ENCODE peak calls at places on chromosomes 4 and X, in eight cellular contexts. One of them, this sample, is unnamed.

GRCh38 chr4:4541040-4541631 is 712 bp downstream of the STX18 start:
- DNase-seq in naive thymus-derived CD8-positive, alpha-beta T cell: no peak
- DNase-seq in DMS79: no peak
- DNase-seq in AG09319: no peak
- DNase-seq in mesendoderm: peak
- DNase-seq in stimulated activated CD4-positive, alpha-beta T cell treated with anti-CD3 and anti-CD28 coated beads, Interleukin-4, amount 100 ng/mL, for 1 hour: peak
- DNase-seq in T-helper 17 cell: no peak
- DNase-seq in Peyer's patch: no peak
- DNase-seq in this sample: no peak

GRCh38 chr4:130675262-130675661 is 1579.3 kb downstream of the C4orf33 start:
- DNase-seq in naive thymus-derived CD8-positive, alpha-beta T cell: no peak
- DNase-seq in DMS79: no peak
- DNase-seq in AG09319: no peak
- DNase-seq in mesendoderm: no peak
- DNase-seq in stimulated activated CD4-positive, alpha-beta T cell treated with anti-CD3 and anti-CD28 coated beads, Interleukin-4, amount 100 ng/mL, for 1 hour: no peak
- DNase-seq in T-helper 17 cell: no peak
- DNase-seq in Peyer's patch: no peak
- DNase-seq in this sample: no peak

GRCh38 chr4:129783596-129783995 is 687.6 kb downstream of the C4orf33 start:
- DNase-seq in naive thymus-derived CD8-positive, alpha-beta T cell: no peak
- DNase-seq in DMS79: no peak
- DNase-seq in AG09319: no peak
- DNase-seq in mesendoderm: no peak
- DNase-seq in stimulated activated CD4-positive, alpha-beta T cell treated with anti-CD3 and anti-CD28 coated beads, Interleukin-4, amount 100 ng/mL, for 1 hour: no peak
- DNase-seq in T-helper 17 cell: no peak
- DNase-seq in Peyer's patch: no peak
- DNase-seq in this sample: no peak

GRCh38 chr4:75723117-75723801 is 1.1 kb upstream of the USO1 start:
- DNase-seq in naive thymus-derived CD8-positive, alpha-beta T cell: no peak
- DNase-seq in DMS79: peak
- DNase-seq in AG09319: no peak
- DNase-seq in mesendoderm: no peak
- DNase-seq in stimulated activated CD4-positive, alpha-beta T cell treated with anti-CD3 and anti-CD28 coated beads, Interleukin-4, amount 100 ng/mL, for 1 hour: no peak
- DNase-seq in T-helper 17 cell: no peak
- DNase-seq in Peyer's patch: no peak
- DNase-seq in this sample: no peak

GRCh38 chr4:123749408-123749807 is 352.8 kb downstream of the SPRY1 start:
- DNase-seq in naive thymus-derived CD8-positive, alpha-beta T cell: no peak
- DNase-seq in DMS79: no peak
- DNase-seq in AG09319: no peak
- DNase-seq in mesendoderm: peak
- DNase-seq in stimulated activated CD4-positive, alpha-beta T cell treated with anti-CD3 and anti-CD28 coated beads, Interleukin-4, amount 100 ng/mL, for 1 hour: no peak
- DNase-seq in T-helper 17 cell: no peak
- DNase-seq in Peyer's patch: no peak
- DNase-seq in this sample: no peak

GRCh38 chrX:72526534-72527508 is 45.8 kb downstream of the HDAC8 start:
- DNase-seq in naive thymus-derived CD8-positive, alpha-beta T cell: no peak
- DNase-seq in DMS79: no peak
- DNase-seq in AG09319: no peak
- DNase-seq in mesendoderm: no peak
- DNase-seq in stimulated activated CD4-positive, alpha-beta T cell treated with anti-CD3 and anti-CD28 coated beads, Interleukin-4, amount 100 ng/mL, for 1 hour: no peak
- DNase-seq in T-helper 17 cell: no peak
- DNase-seq in Peyer's patch: no peak
- DNase-seq in this sample: no peak

GRCh38 chrX:29090811-29091210 is 503.6 kb downstream of the IL1RAPL1 start:
- DNase-seq in naive thymus-derived CD8-positive, alpha-beta T cell: no peak
- DNase-seq in DMS79: no peak
- DNase-seq in AG09319: no peak
- DNase-seq in mesendoderm: peak
- DNase-seq in stimulated activated CD4-positive, alpha-beta T cell treated with anti-CD3 and anti-CD28 coated beads, Interleukin-4, amount 100 ng/mL, for 1 hour: no peak
- DNase-seq in T-helper 17 cell: no peak
- DNase-seq in Peyer's patch: no peak
- DNase-seq in this sample: no peak

GRCh38 chrX:24956828-24957227 is 58.9 kb downstream of the ARX start:
- DNase-seq in naive thymus-derived CD8-positive, alpha-beta T cell: no peak
- DNase-seq in DMS79: no peak
- DNase-seq in AG09319: no peak
- DNase-seq in mesendoderm: no peak
- DNase-seq in stimulated activated CD4-positive, alpha-beta T cell treated with anti-CD3 and anti-CD28 coated beads, Interleukin-4, amount 100 ng/mL, for 1 hour: no peak
- DNase-seq in T-helper 17 cell: no peak
- DNase-seq in Peyer's patch: no peak
- DNase-seq in this sample: no peak

GRCh38 chr4:61575796-61576195 is 375.7 kb downstream of the ADGRL3 start:
- DNase-seq in naive thymus-derived CD8-positive, alpha-beta T cell: no peak
- DNase-seq in DMS79: no peak
- DNase-seq in AG09319: no peak
- DNase-seq in mesendoderm: no peak
- DNase-seq in stimulated activated CD4-positive, alpha-beta T cell treated with anti-CD3 and anti-CD28 coated beads, Interleukin-4, amount 100 ng/mL, for 1 hour: no peak
- DNase-seq in T-helper 17 cell: no peak
- DNase-seq in Peyer's patch: no peak
- DNase-seq in this sample: no peak

GRCh38 chrX:123873956-123874355 is 14.1 kb downstream of the XIAP start:
- DNase-seq in naive thymus-derived CD8-positive, alpha-beta T cell: no peak
- DNase-seq in DMS79: no peak
- DNase-seq in AG09319: no peak
- DNase-seq in mesendoderm: no peak
- DNase-seq in stimulated activated CD4-positive, alpha-beta T cell treated with anti-CD3 and anti-CD28 coated beads, Interleukin-4, amount 100 ng/mL, for 1 hour: no peak
- DNase-seq in T-helper 17 cell: no peak
- DNase-seq in Peyer's patch: no peak
- DNase-seq in this sample: no peak

GRCh38 chr4:175071123-175071522 is 153.0 kb downstream of the ADAM29 start:
- DNase-seq in naive thymus-derived CD8-positive, alpha-beta T cell: no peak
- DNase-seq in DMS79: no peak
- DNase-seq in AG09319: no peak
- DNase-seq in mesendoderm: peak
- DNase-seq in stimulated activated CD4-positive, alpha-beta T cell treated with anti-CD3 and anti-CD28 coated beads, Interleukin-4, amount 100 ng/mL, for 1 hour: no peak
- DNase-seq in T-helper 17 cell: no peak
- DNase-seq in Peyer's patch: no peak
- DNase-seq in this sample: no peak

GRCh38 chrX:130170752-130171445 is 863 bp upstream of the RAB33A start:
- DNase-seq in naive thymus-derived CD8-positive, alpha-beta T cell: peak
- DNase-seq in DMS79: peak
- DNase-seq in AG09319: no peak
- DNase-seq in mesendoderm: peak
- DNase-seq in stimulated activated CD4-positive, alpha-beta T cell treated with anti-CD3 and anti-CD28 coated beads, Interleukin-4, amount 100 ng/mL, for 1 hour: peak
- DNase-seq in T-helper 17 cell: peak
- DNase-seq in Peyer's patch: peak
- DNase-seq in this sample: no peak

GRCh38 chrX:37302569-37302968 is 46.6 kb upstream of the PRRG1 start:
- DNase-seq in naive thymus-derived CD8-positive, alpha-beta T cell: no peak
- DNase-seq in DMS79: no peak
- DNase-seq in AG09319: peak
- DNase-seq in mesendoderm: peak
- DNase-seq in stimulated activated CD4-positive, alpha-beta T cell treated with anti-CD3 and anti-CD28 coated beads, Interleukin-4, amount 100 ng/mL, for 1 hour: no peak
- DNase-seq in T-helper 17 cell: no peak
- DNase-seq in Peyer's patch: no peak
- DNase-seq in this sample: no peak

GRCh38 chrX:72130762-72131231 is 918 bp downstream of the RTL5 start:
- DNase-seq in naive thymus-derived CD8-positive, alpha-beta T cell: no peak
- DNase-seq in DMS79: no peak
- DNase-seq in AG09319: no peak
- DNase-seq in mesendoderm: peak
- DNase-seq in stimulated activated CD4-positive, alpha-beta T cell treated with anti-CD3 and anti-CD28 coated beads, Interleukin-4, amount 100 ng/mL, for 1 hour: no peak
- DNase-seq in T-helper 17 cell: no peak
- DNase-seq in Peyer's patch: no peak
- DNase-seq in this sample: no peak

GRCh38 chr4:113423631-113424030 is 337.9 kb downstream of the CAMK2D start:
- DNase-seq in naive thymus-derived CD8-positive, alpha-beta T cell: no peak
- DNase-seq in DMS79: no peak
- DNase-seq in AG09319: no peak
- DNase-seq in mesendoderm: no peak
- DNase-seq in stimulated activated CD4-positive, alpha-beta T cell treated with anti-CD3 and anti-CD28 coated beads, Interleukin-4, amount 100 ng/mL, for 1 hour: no peak
- DNase-seq in T-helper 17 cell: no peak
- DNase-seq in Peyer's patch: no peak
- DNase-seq in this sample: no peak

GRCh38 chrX:36961590-36961989 is 46.6 kb upstream of the FAM47C start:
- DNase-seq in naive thymus-derived CD8-positive, alpha-beta T cell: no peak
- DNase-seq in DMS79: no peak
- DNase-seq in AG09319: no peak
- DNase-seq in mesendoderm: peak
- DNase-seq in stimulated activated CD4-positive, alpha-beta T cell treated with anti-CD3 and anti-CD28 coated beads, Interleukin-4, amount 100 ng/mL, for 1 hour: no peak
- DNase-seq in T-helper 17 cell: no peak
- DNase-seq in Peyer's patch: no peak
- DNase-seq in this sample: no peak

GRCh38 chrX:123336666-123337065 is 152.6 kb downstream of the GRIA3 start:
- DNase-seq in naive thymus-derived CD8-positive, alpha-beta T cell: no peak
- DNase-seq in DMS79: no peak
- DNase-seq in AG09319: no peak
- DNase-seq in mesendoderm: no peak
- DNase-seq in stimulated activated CD4-positive, alpha-beta T cell treated with anti-CD3 and anti-CD28 coated beads, Interleukin-4, amount 100 ng/mL, for 1 hour: no peak
- DNase-seq in T-helper 17 cell: no peak
- DNase-seq in Peyer's patch: no peak
- DNase-seq in this sample: no peak

GRCh38 chrX:136146614-136147319 is 566 bp upstream of the FHL1 start:
- DNase-seq in naive thymus-derived CD8-positive, alpha-beta T cell: no peak
- DNase-seq in DMS79: no peak
- DNase-seq in AG09319: no peak
- DNase-seq in mesendoderm: no peak
- DNase-seq in stimulated activated CD4-positive, alpha-beta T cell treated with anti-CD3 and anti-CD28 coated beads, Interleukin-4, amount 100 ng/mL, for 1 hour: peak
- DNase-seq in T-helper 17 cell: no peak
- DNase-seq in Peyer's patch: no peak
- DNase-seq in this sample: no peak

GRCh38 chr4:173252024-173252935 is 81.9 kb downstream of the HMGB2 start:
- DNase-seq in naive thymus-derived CD8-positive, alpha-beta T cell: no peak
- DNase-seq in DMS79: no peak
- DNase-seq in AG09319: peak
- DNase-seq in mesendoderm: peak
- DNase-seq in stimulated activated CD4-positive, alpha-beta T cell treated with anti-CD3 and anti-CD28 coated beads, Interleukin-4, amount 100 ng/mL, for 1 hour: no peak
- DNase-seq in T-helper 17 cell: no peak
- DNase-seq in Peyer's patch: no peak
- DNase-seq in this sample: no peak

GRCh38 chrX:141902366-141902765 is 1.3 kb upstream of the MAGEC1 start:
- DNase-seq in naive thymus-derived CD8-positive, alpha-beta T cell: no peak
- DNase-seq in DMS79: no peak
- DNase-seq in AG09319: no peak
- DNase-seq in mesendoderm: peak
- DNase-seq in stimulated activated CD4-positive, alpha-beta T cell treated with anti-CD3 and anti-CD28 coated beads, Interleukin-4, amount 100 ng/mL, for 1 hour: no peak
- DNase-seq in T-helper 17 cell: no peak
- DNase-seq in Peyer's patch: no peak
- DNase-seq in this sample: no peak

GRCh38 chrX:153507484-153508178 is 9.8 kb upstream of the ATP2B3 start:
- DNase-seq in naive thymus-derived CD8-positive, alpha-beta T cell: peak
- DNase-seq in DMS79: peak
- DNase-seq in AG09319: no peak
- DNase-seq in mesendoderm: peak
- DNase-seq in stimulated activated CD4-positive, alpha-beta T cell treated with anti-CD3 and anti-CD28 coated beads, Interleukin-4, amount 100 ng/mL, for 1 hour: peak
- DNase-seq in T-helper 17 cell: peak
- DNase-seq in Peyer's patch: peak
- DNase-seq in this sample: no peak

GRCh38 chr4:2817701-2818350 is 24.9 kb downstream of the SH3BP2 start:
- DNase-seq in naive thymus-derived CD8-positive, alpha-beta T cell: no peak
- DNase-seq in DMS79: no peak
- DNase-seq in AG09319: no peak
- DNase-seq in mesendoderm: peak
- DNase-seq in stimulated activated CD4-positive, alpha-beta T cell treated with anti-CD3 and anti-CD28 coated beads, Interleukin-4, amount 100 ng/mL, for 1 hour: peak
- DNase-seq in T-helper 17 cell: no peak
- DNase-seq in Peyer's patch: no peak
- DNase-seq in this sample: no peak

GRCh38 chrX:31266172-31267076 is 194.6 kb upstream of the FTHL17 start:
- DNase-seq in naive thymus-derived CD8-positive, alpha-beta T cell: no peak
- DNase-seq in DMS79: no peak
- DNase-seq in AG09319: no peak
- DNase-seq in mesendoderm: peak
- DNase-seq in stimulated activated CD4-positive, alpha-beta T cell treated with anti-CD3 and anti-CD28 coated beads, Interleukin-4, amount 100 ng/mL, for 1 hour: no peak
- DNase-seq in T-helper 17 cell: peak
- DNase-seq in Peyer's patch: peak
- DNase-seq in this sample: peak

GRCh38 chr4:24763631-24764302 is 31.6 kb upstream of the SOD3 start:
- DNase-seq in naive thymus-derived CD8-positive, alpha-beta T cell: no peak
- DNase-seq in DMS79: peak
- DNase-seq in AG09319: no peak
- DNase-seq in mesendoderm: no peak
- DNase-seq in stimulated activated CD4-positive, alpha-beta T cell treated with anti-CD3 and anti-CD28 coated beads, Interleukin-4, amount 100 ng/mL, for 1 hour: no peak
- DNase-seq in T-helper 17 cell: no peak
- DNase-seq in Peyer's patch: no peak
- DNase-seq in this sample: no peak

GRCh38 chrX:120839506-120839905 is 36.2 kb downstream of the CT47B1 start:
- DNase-seq in naive thymus-derived CD8-positive, alpha-beta T cell: no peak
- DNase-seq in DMS79: no peak
- DNase-seq in AG09319: no peak
- DNase-seq in mesendoderm: no peak
- DNase-seq in stimulated activated CD4-positive, alpha-beta T cell treated with anti-CD3 and anti-CD28 coated beads, Interleukin-4, amount 100 ng/mL, for 1 hour: no peak
- DNase-seq in T-helper 17 cell: no peak
- DNase-seq in Peyer's patch: no peak
- DNase-seq in this sample: no peak

GRCh38 chr4:185429660-185430059 is 3.9 kb upstream of the UFSP2 start:
- DNase-seq in naive thymus-derived CD8-positive, alpha-beta T cell: no peak
- DNase-seq in DMS79: no peak
- DNase-seq in AG09319: no peak
- DNase-seq in mesendoderm: peak
- DNase-seq in stimulated activated CD4-positive, alpha-beta T cell treated with anti-CD3 and anti-CD28 coated beads, Interleukin-4, amount 100 ng/mL, for 1 hour: no peak
- DNase-seq in T-helper 17 cell: no peak
- DNase-seq in Peyer's patch: no peak
- DNase-seq in this sample: no peak

GRCh38 chrX:51437521-51437920 is 58.9 kb downstream of the NUDT11 start:
- DNase-seq in naive thymus-derived CD8-positive, alpha-beta T cell: no peak
- DNase-seq in DMS79: no peak
- DNase-seq in AG09319: no peak
- DNase-seq in mesendoderm: no peak
- DNase-seq in stimulated activated CD4-positive, alpha-beta T cell treated with anti-CD3 and anti-CD28 coated beads, Interleukin-4, amount 100 ng/mL, for 1 hour: no peak
- DNase-seq in T-helper 17 cell: no peak
- DNase-seq in Peyer's patch: no peak
- DNase-seq in this sample: no peak

GRCh38 chr4:120858776-120859175 is 63.8 kb downstream of the PRDM5 start:
- DNase-seq in naive thymus-derived CD8-positive, alpha-beta T cell: no peak
- DNase-seq in DMS79: no peak
- DNase-seq in AG09319: no peak
- DNase-seq in mesendoderm: no peak
- DNase-seq in stimulated activated CD4-positive, alpha-beta T cell treated with anti-CD3 and anti-CD28 coated beads, Interleukin-4, amount 100 ng/mL, for 1 hour: no peak
- DNase-seq in T-helper 17 cell: no peak
- DNase-seq in Peyer's patch: no peak
- DNase-seq in this sample: no peak

GRCh38 chrX:120145295-120145925 is 13.0 kb upstream of the RHOXF2 start:
- DNase-seq in naive thymus-derived CD8-positive, alpha-beta T cell: no peak
- DNase-seq in DMS79: no peak
- DNase-seq in AG09319: no peak
- DNase-seq in mesendoderm: no peak
- DNase-seq in stimulated activated CD4-positive, alpha-beta T cell treated with anti-CD3 and anti-CD28 coated beads, Interleukin-4, amount 100 ng/mL, for 1 hour: no peak
- DNase-seq in T-helper 17 cell: no peak
- DNase-seq in Peyer's patch: no peak
- DNase-seq in this sample: no peak

GRCh38 chr4:155954939-155955338 is 1.3 kb upstream of the CTSO start:
- DNase-seq in naive thymus-derived CD8-positive, alpha-beta T cell: no peak
- DNase-seq in DMS79: no peak
- DNase-seq in AG09319: no peak
- DNase-seq in mesendoderm: no peak
- DNase-seq in stimulated activated CD4-positive, alpha-beta T cell treated with anti-CD3 and anti-CD28 coated beads, Interleukin-4, amount 100 ng/mL, for 1 hour: no peak
- DNase-seq in T-helper 17 cell: no peak
- DNase-seq in Peyer's patch: no peak
- DNase-seq in this sample: no peak

GRCh38 chrX:46569621-46570020 is 3.9 kb upstream of the CHST7 start:
- DNase-seq in naive thymus-derived CD8-positive, alpha-beta T cell: no peak
- DNase-seq in DMS79: no peak
- DNase-seq in AG09319: no peak
- DNase-seq in mesendoderm: no peak
- DNase-seq in stimulated activated CD4-positive, alpha-beta T cell treated with anti-CD3 and anti-CD28 coated beads, Interleukin-4, amount 100 ng/mL, for 1 hour: no peak
- DNase-seq in T-helper 17 cell: no peak
- DNase-seq in Peyer's patch: no peak
- DNase-seq in this sample: no peak

GRCh38 chrX:72258174-72258573 is 18.9 kb downstream of the RPS4X start:
- DNase-seq in naive thymus-derived CD8-positive, alpha-beta T cell: no peak
- DNase-seq in DMS79: no peak
- DNase-seq in AG09319: peak
- DNase-seq in mesendoderm: no peak
- DNase-seq in stimulated activated CD4-positive, alpha-beta T cell treated with anti-CD3 and anti-CD28 coated beads, Interleukin-4, amount 100 ng/mL, for 1 hour: no peak
- DNase-seq in T-helper 17 cell: no peak
- DNase-seq in Peyer's patch: no peak
- DNase-seq in this sample: no peak

GRCh38 chrX:45986971-45987370 is 558.2 kb downstream of the ZNF674 start:
- DNase-seq in naive thymus-derived CD8-positive, alpha-beta T cell: no peak
- DNase-seq in DMS79: no peak
- DNase-seq in AG09319: no peak
- DNase-seq in mesendoderm: no peak
- DNase-seq in stimulated activated CD4-positive, alpha-beta T cell treated with anti-CD3 and anti-CD28 coated beads, Interleukin-4, amount 100 ng/mL, for 1 hour: no peak
- DNase-seq in T-helper 17 cell: no peak
- DNase-seq in Peyer's patch: no peak
- DNase-seq in this sample: no peak

GRCh38 chr4:56681158-56681848 is at the start of gene HOPX:
- DNase-seq in naive thymus-derived CD8-positive, alpha-beta T cell: peak
- DNase-seq in DMS79: peak
- DNase-seq in AG09319: no peak
- DNase-seq in mesendoderm: peak
- DNase-seq in stimulated activated CD4-positive, alpha-beta T cell treated with anti-CD3 and anti-CD28 coated beads, Interleukin-4, amount 100 ng/mL, for 1 hour: peak
- DNase-seq in T-helper 17 cell: no peak
- DNase-seq in Peyer's patch: no peak
- DNase-seq in this sample: no peak

This sample was measured in chondrocyte.